ENCODE peak calls at places on chromosome X, in ten cellular contexts. V, R, T, L, J, Q, P, K, C and G are unnamed samples.

GRCh38 chrX:31136144-31136572 is 64.3 kb upstream of the FTHL17 start:
- DNase-seq in K (no peak), P (no peak), R (no peak), T (no peak), Q (no peak), L (no peak), J (no peak), V (no peak), C (no peak), G (no peak)

GRCh38 chrX:129780441-129781105 is 824 bp downstream of the SASH3 start:
- DNase-seq in R (no peak), K (no peak), Q (no peak), C (no peak), L (no peak), P (no peak), T (no peak), J (peak), V (no peak), G (no peak)

GRCh38 chrX:149079805-149080406 is 425.2 kb downstream of the IDS start:
- DNase-seq in C (no peak), J (no peak), T (no peak), K (no peak), P (no peak), R (no peak), Q (no peak), L (no peak), V (no peak), G (no peak)

GRCh38 chrX:8364369-8365141 is 100.1 kb upstream of the VCX3B start:
- DNase-seq in C (no peak), K (no peak), Q (no peak), V (peak), T (peak), R (no peak), P (no peak), J (peak), L (no peak), G (no peak)

GRCh38 chrX:115214151-115214550 is 19.7 kb downstream of the LRCH2 start:
- DNase-seq in C (no peak), J (no peak), K (no peak), L (no peak), V (no peak), R (no peak), T (no peak), P (no peak), Q (no peak), G (no peak)

GRCh38 chrX:68018248-68019203 is 414.8 kb downstream of the OPHN1 start:
- DNase-seq in J (no peak), R (peak), C (no peak), K (no peak), L (no peak), Q (no peak), P (peak), T (no peak), V (no peak), G (peak)

GRCh38 chrX:40434947-40435346 is 145.8 kb upstream of the ATP6AP2 start:
- DNase-seq in P (peak), C (peak), T (peak), L (peak), V (peak), J (peak), K (no peak), Q (no peak), R (peak), G (peak)

GRCh38 chrX:39772057-39772832 is 325.5 kb downstream of the BCOR start:
- DNase-seq in J (no peak), R (no peak), V (no peak), Q (peak), K (no peak), P (peak), C (no peak), T (no peak), L (peak), G (peak)

GRCh38 chrX:153612413-153612812 is 13.5 kb upstream of the CCNQ start:
- DNase-seq in R (no peak), V (no peak), T (no peak), J (no peak), P (no peak), K (peak), C (no peak), L (no peak), Q (no peak), G (no peak)

GRCh38 chrX:39777623-39778025 is 320.1 kb downstream of the BCOR start:
- DNase-seq in Q (no peak), K (no peak), T (no peak), P (no peak), L (no peak), C (no peak), J (no peak), R (no peak), V (no peak), G (no peak)

GRCh38 chrX:71650333-71650969 is 16.9 kb upstream of the LOC101059915 start:
- DNase-seq in V (no peak), K (no peak), J (no peak), P (no peak), Q (no peak), T (no peak), L (no peak), R (no peak), C (no peak), G (no peak)

GRCh38 chrX:131783555-131784338 is 239.4 kb upstream of the STK26 start:
- DNase-seq in L (no peak), K (no peak), C (peak), J (peak), P (no peak), R (peak), Q (no peak), T (no peak), V (no peak), G (peak)

GRCh38 chrX:29890004-29890403 is 325.4 kb upstream of the MAGEB2 start:
- DNase-seq in Q (no peak), V (no peak), K (no peak), J (no peak), P (no peak), C (no peak), T (no peak), R (no peak), L (no peak), G (peak)

GRCh38 chrX:107659768-107660167 is 31.5 kb downstream of the PRPS1 start:
- DNase-seq in L (peak), J (no peak), K (no peak), V (peak), T (no peak), P (no peak), R (peak), C (peak), Q (no peak), G (peak)

GRCh38 chrX:153981771-153982533 is 9.4 kb downstream of the TMEM187 start:
- DNase-seq in T (peak), Q (no peak), P (no peak), L (peak), R (no peak), K (no peak), C (no peak), J (peak), V (no peak), G (no peak)

GRCh38 chrX:150080497-150080896 is 142.2 kb upstream of the EOLA2 start:
- DNase-seq in V (no peak), T (no peak), L (no peak), P (no peak), C (no peak), R (no peak), K (no peak), J (no peak), Q (no peak), G (no peak)

GRCh38 chrX:119606508-119607389 is 525 bp upstream of the NKRF start:
- DNase-seq in L (peak), C (no peak), P (no peak), K (no peak), Q (no peak), V (no peak), R (peak), T (no peak), J (no peak), G (peak)

GRCh38 chrX:21730011-21730410 is 27.9 kb downstream of the SMPX start:
- DNase-seq in Q (no peak), L (no peak), C (no peak), J (no peak), P (no peak), T (no peak), V (no peak), R (peak), K (no peak), G (no peak)

GRCh38 chrX:10098235-10098819 is 58.4 kb upstream of the CLCN4 start:
- DNase-seq in L (no peak), T (no peak), Q (peak), V (no peak), R (no peak), J (no peak), K (no peak), C (no peak), P (peak), G (no peak)

GRCh38 chrX:56228914-56229313 is 3.2 kb upstream of the KLF8 start:
- DNase-seq in J (no peak), R (no peak), V (no peak), C (no peak), K (no peak), L (no peak), P (peak), Q (no peak), T (no peak), G (no peak)

GRCh38 chrX:4764888-4765287 is 1051.4 kb upstream of the PRKX start:
- DNase-seq in J (no peak), K (no peak), P (no peak), T (no peak), C (no peak), L (no peak), R (no peak), Q (no peak), V (no peak), G (no peak)

GRCh38 chrX:149493567-149494562 is 11.2 kb downstream of the IDS start:
- DNase-seq in R (no peak), C (no peak), T (peak), L (no peak), K (peak), Q (no peak), V (no peak), P (no peak), J (no peak), G (no peak)

GRCh38 chrX:54288989-54289388 is 68.9 kb downstream of the WNK3 start:
- DNase-seq in L (peak), P (no peak), T (no peak), J (no peak), C (no peak), Q (no peak), V (no peak), K (no peak), R (no peak), G (no peak)

GRCh38 chrX:51148848-51149247 is 183.8 kb upstream of the NUDT10 start:
- DNase-seq in V (no peak), J (no peak), K (no peak), Q (no peak), L (peak), C (no peak), P (no peak), R (no peak), T (no peak), G (no peak)